ENCODE peak calls at places on chromosomes 11 and 22, in ten cellular contexts. F, V, X, B, T, A, H, O, E and I are unnamed samples.

GRCh38 chr11:120013325-120014250 is 124.3 kb downstream of the TRIM29 start:
- DNase-seq in H (peak), E (peak), B (peak), O (peak), T (no peak), V (peak), F (peak), X (no peak), A (peak), I (peak)

GRCh38 chr11:61923166-61924015 is 6.0 kb upstream of the RAB3IL1 start:
- DNase-seq in T (no peak), A (peak), E (no peak), F (no peak), B (peak), O (peak), V (no peak), X (peak), H (peak), I (peak)

GRCh38 chr11:11786771-11787170 is 55.0 kb upstream of the USP47 start:
- DNase-seq in F (no peak), O (peak), A (peak), V (no peak), H (no peak), X (peak), B (peak), E (peak), T (no peak), I (no peak)

GRCh38 chr11:72430743-72431570 is 3.4 kb downstream of the CLPB start:
- DNase-seq in F (peak), X (peak), E (peak), V (no peak), O (peak), B (peak), T (no peak), H (no peak), A (peak), I (no peak)

GRCh38 chr22:41770715-41771452 is 29.6 kb upstream of the CCDC134 start:
- DNase-seq in F (no peak), A (no peak), X (no peak), V (no peak), T (no peak), H (no peak), E (no peak), O (no peak), B (no peak), I (no peak)

GRCh38 chr11:11157201-11157600 is 195.8 kb downstream of the CSNK2A3 start:
- DNase-seq in V (no peak), E (peak), H (no peak), X (peak), O (peak), F (no peak), B (peak), A (peak), T (peak), I (no peak)

GRCh38 chr11:133800666-133801065 is 44.6 kb downstream of the SPATA19 start:
- DNase-seq in F (no peak), T (no peak), V (no peak), A (no peak), E (no peak), H (no peak), O (no peak), B (no peak), X (no peak), I (no peak)

GRCh38 chr22:46007848-46008261 is 30.9 kb upstream of the WNT7B start:
- DNase-seq in O (no peak), E (no peak), V (no peak), X (peak), A (peak), H (peak), B (peak), T (no peak), F (no peak), I (no peak)

DNA sequence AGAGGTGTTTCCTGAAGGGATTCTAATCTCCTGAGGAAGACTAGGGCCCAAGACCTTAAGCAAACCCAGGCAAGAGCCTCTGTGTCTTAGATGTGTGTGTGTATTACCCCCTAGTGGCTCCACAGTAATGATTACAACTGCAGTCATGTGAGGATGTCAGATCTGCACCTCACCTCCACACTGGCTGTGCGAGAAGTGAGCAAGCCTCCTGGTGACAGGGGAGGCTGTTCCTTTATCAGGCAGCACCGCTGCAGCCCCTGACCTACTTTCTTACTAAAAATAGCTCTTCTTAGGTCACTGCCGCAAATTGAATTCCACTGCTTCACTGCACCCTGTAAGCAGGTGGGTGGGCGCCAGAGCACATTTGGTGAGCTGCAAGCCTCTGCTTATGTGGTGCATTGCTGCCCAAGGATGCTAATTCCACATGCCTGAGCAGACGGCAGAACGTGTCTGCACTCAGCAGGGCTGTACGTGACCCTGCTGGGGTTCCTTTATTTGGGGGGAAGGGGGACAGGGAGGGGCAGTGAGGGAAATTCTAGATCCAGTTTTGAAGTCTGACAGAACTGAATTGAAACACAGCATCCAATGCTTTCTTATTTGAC is 112.4 kb downstream of the KCNC1 start:
- DNase-seq in B (no peak), O (peak), A (peak), V (no peak), F (peak), T (no peak), H (no peak), E (no peak), X (peak), I (no peak)
- H3K27ac ChIP-seq in B (no peak), O (no peak), A (no peak), V (no peak), F (peak), T (no peak), H (no peak), E (no peak), X (no peak), I (no peak)

GRCh38 chr22:35480627-35481565 is 59.7 kb upstream of the RASD2 start:
- DNase-seq in O (no peak), V (no peak), A (no peak), H (peak), F (peak), T (no peak), X (no peak), B (peak), E (no peak), I (peak)
- H3K27ac ChIP-seq in O (no peak), V (no peak), A (no peak), H (peak), F (no peak), T (no peak), X (no peak), B (peak), E (no peak), I (peak)

GRCh38 chr11:14974021-14974698 is 2.0 kb upstream of the CALCA start:
- DNase-seq in H (no peak), V (no peak), E (no peak), F (no peak), B (no peak), T (no peak), O (peak), A (peak), X (no peak), I (no peak)
- H3K27ac ChIP-seq in H (no peak), V (no peak), E (no peak), F (no peak), B (no peak), T (no peak), O (no peak), A (no peak), X (no peak), I (no peak)

GRCh38 chr11:692824-693414 is 2.1 kb downstream of the DEAF1 start:
- DNase-seq in X (no peak), A (no peak), B (no peak), E (no peak), V (no peak), F (no peak), O (no peak), H (no peak), T (peak), I (no peak)

GRCh38 chr11:694563-695331 is at the start of gene DEAF1:
- DNase-seq in T (peak), H (peak), E (peak), F (peak), A (peak), V (peak), X (peak), O (peak), B (peak), I (peak)

GRCh38 chr11:691710-692590 is 3.1 kb downstream of the DEAF1 start:
- DNase-seq in A (no peak), E (no peak), H (no peak), T (no peak), O (no peak), V (no peak), F (no peak), X (no peak), B (no peak), I (no peak)

GRCh38 chr11:693887-694562 is 997 bp downstream of the DEAF1 start:
- DNase-seq in V (no peak), F (no peak), X (no peak), T (no peak), O (no peak), A (no peak), E (no peak), B (no peak), H (peak), I (peak)

DNA sequence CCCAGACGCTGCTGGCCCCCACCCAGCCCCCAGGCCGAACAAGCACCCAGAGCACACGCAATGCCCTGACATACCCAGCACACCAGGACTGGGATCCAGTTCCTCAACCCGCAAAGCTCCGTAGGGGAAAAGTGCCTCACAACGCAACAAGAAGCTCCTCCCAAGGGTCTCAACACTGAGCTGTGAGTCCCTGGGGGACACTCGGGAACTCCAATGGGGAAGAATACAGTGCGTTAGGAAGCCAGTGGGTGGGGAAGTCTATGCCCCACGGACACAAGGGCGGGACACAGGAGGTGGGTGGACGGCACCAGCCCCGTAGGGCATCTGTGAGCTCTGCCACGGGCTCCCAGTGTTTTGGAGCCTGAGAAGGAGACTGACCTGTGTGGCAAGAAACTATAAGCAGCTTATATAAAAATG is 1.6 kb downstream of the DEAF1 start:
- DNase-seq in F (no peak), O (peak), X (no peak), E (no peak), H (no peak), B (peak), T (no peak), V (no peak), A (no peak), I (no peak)
- H3K27ac ChIP-seq in F (peak), O (peak), X (no peak), E (no peak), H (peak), B (peak), T (peak), V (no peak), A (no peak), I (no peak)

GRCh38 chr22:40482391-40482790 is 112.0 kb downstream of the SGSM3 start:
- DNase-seq in A (no peak), E (no peak), X (no peak), F (no peak), T (no peak), H (no peak), O (no peak), B (no peak), V (no peak), I (no peak)
- H3K27ac ChIP-seq in A (no peak), E (no peak), X (no peak), F (no peak), T (no peak), H (no peak), O (no peak), B (peak), V (no peak), I (no peak)